ENCODE peak calls at places on chromosomes 7 and 10, in seven cellular contexts. S is small intestine, V is H1, F is fibroblast of lung, E is left ventricle myocardium inferior, L is SK-N-SH, H is upper lobe of right lung. C is an unnamed sample.
A peak's percentile ranks its signal among the peaks of the same experiment; 100 is the strongest.

GRCh38 chr7:972670-973309 is 2.6 kb downstream of the COX19 start:
- DNase-seq in F (no peak), H (no peak), L (no peak), S (peak; percentile 57), E (no peak), V (no peak), C (no peak)

GRCh38 chr7:25856056-25856780 is 295.8 kb upstream of the NFE2L3 start:
- DNase-seq in H (no peak), L (no peak), S (no peak), F (no peak), E (no peak), V (no peak), C (no peak)

GRCh38 chr7:126727930-126728331 is 524.8 kb downstream of the GRM8 start:
- DNase-seq in L (no peak), H (no peak), S (no peak), F (peak; percentile 69), E (no peak), V (no peak), C (no peak)

GRCh38 chr7:38660427-38661099 is 29.4 kb upstream of the AMPH start:
- DNase-seq in H (no peak), V (no peak), S (peak; percentile 5), E (no peak), F (peak; percentile 34), L (peak; percentile 61), C (peak; percentile 59)

GRCh38 chr7:141572175-141572574 is 21.0 kb downstream of the AGK start:
- DNase-seq in V (no peak), E (no peak), F (no peak), L (no peak), S (no peak), H (no peak), C (no peak)

GRCh38 chr10:60139798-60140566 is 233.6 kb upstream of the CCDC6 start:
- DNase-seq in H (no peak), F (peak; percentile 84), E (no peak), V (no peak), S (peak; percentile 58), L (no peak), C (no peak)

GRCh38 chr10:97297556-97298222 is 5.3 kb upstream of the ARHGAP19 start:
- DNase-seq in E (no peak), H (no peak), L (no peak), F (peak; percentile 4), V (no peak), S (peak; percentile 50), C (no peak)

GRCh38 chr7:69213882-69214281 is 384.4 kb upstream of the AUTS2 start:
- DNase-seq in E (no peak), F (peak; percentile 34), L (no peak), S (no peak), V (no peak), H (no peak), C (no peak)

GRCh38 chr10:30098624-30099023 is 39.2 kb upstream of the JCAD start:
- DNase-seq in S (no peak), H (no peak), V (no peak), F (peak; percentile 97), E (no peak), L (no peak), C (no peak)

GRCh38 chr10:81472927-81473470 is 402.0 kb upstream of the NRG3 start:
- DNase-seq in S (no peak), H (peak; percentile 55), V (no peak), L (peak; percentile 3), F (no peak), E (no peak), C (no peak)

GRCh38 chr7:29565982-29566746 is 2.5 kb downstream of the PRR15 start:
- DNase-seq in V (no peak), F (peak; percentile 4), L (peak; percentile 79), E (no peak), H (peak; percentile 75), S (peak; percentile 67), C (peak; percentile 51)

GRCh38 chr10:11921800-11922387 is 98.7 kb downstream of the PROSER2 start:
- DNase-seq in V (no peak), S (no peak), F (no peak), E (no peak), L (no peak), H (no peak), C (no peak)

GRCh38 chr10:132101529-132101928 is 35.8 kb downstream of the JAKMIP3 start:
- DNase-seq in F (no peak), S (no peak), E (no peak), H (no peak), V (no peak), L (peak; percentile 61), C (peak; percentile 79)

GRCh38 chr10:73785721-73786511 is 510 bp downstream of the ZSWIM8 start:
- DNase-seq in L (peak; percentile 59), F (peak; percentile 70), H (peak; percentile 81), E (no peak), V (no peak), S (peak; percentile 36), C (peak; percentile 83)

GRCh38 chr7:112546723-112547513 is 66.1 kb downstream of the LSMEM1 start:
- DNase-seq in F (no peak), E (no peak), S (no peak), L (peak; percentile 30), V (peak; percentile 23), H (peak; percentile 60), C (peak; percentile 19)

GRCh38 chr7:25860206-25860881 is 291.7 kb upstream of the NFE2L3 start:
- DNase-seq in F (no peak), E (no peak), L (peak; percentile 43), V (no peak), H (no peak), S (no peak), C (peak; percentile 59)

GRCh38 chr10:122304054-122304579 is 33.0 kb downstream of the BTBD16 start:
- DNase-seq in S (no peak), H (no peak), L (no peak), F (no peak), V (no peak), E (no peak), C (no peak)

GRCh38 chr7:66413379-66414114 is 208.4 kb downstream of the TPST1 start:
- DNase-seq in L (peak; percentile 100), V (peak; percentile 79), H (peak; percentile 91), S (peak; percentile 73), F (peak; percentile 81), E (peak; percentile 80), C (peak; percentile 99)

GRCh38 chr10:132926070-132926469 is 16.3 kb downstream of the CFAP46 start:
- DNase-seq in L (peak; percentile 21), S (no peak), H (peak; percentile 53), F (no peak), E (no peak), V (no peak), C (no peak)

GRCh38 chr7:87000344-87000743 is 59.1 kb downstream of the ELAPOR2 start:
- DNase-seq in H (no peak), E (no peak), L (no peak), F (no peak), S (no peak), V (no peak), C (no peak)

GRCh38 chr10:26480909-26481703 is 43.0 kb downstream of the APBB1IP start:
- DNase-seq in H (no peak), F (no peak), E (no peak), S (no peak), L (no peak), V (no peak), C (no peak)
- H3K4me3 ChIP-seq in H (no peak overlapping the region), F (no peak overlapping the region), E (no peak overlapping the region), S (no peak overlapping the region), L (no peak overlapping the region), V (no peak overlapping the region), C (no peak overlapping the region)

GRCh38 chr10:75505293-75505692 is 73.9 kb downstream of the LRMDA start:
- DNase-seq in S (no peak), L (no peak), F (no peak), V (no peak), E (no peak), H (no peak), C (no peak)
- H3K36me3 ChIP-seq in S (no peaks in the 10 kb centered on the region), L (no peaks in the 10 kb centered on the region), F (no peaks in the 10 kb centered on the region), V (no peaks in the 10 kb centered on the region), E (no peaks in the 10 kb centered on the region), H (no peaks in the 10 kb centered on the region), C (no peaks in the 10 kb centered on the region)

GRCh38 chr7:95478139-95479037 is 7.4 kb upstream of the ASB4 start:
- DNase-seq in V (no peak), S (peak; percentile 49), F (peak; percentile 79), L (no peak), H (no peak), E (no peak), C (no peak)
- H3K4me3 ChIP-seq in V (no peak overlapping the region), S (no peak overlapping the region), F (no peak overlapping the region), L (no peak overlapping the region), H (peak overlapping the region; percentile 23), E (peak overlapping the region; percentile 36), C (no peak overlapping the region)

DNA sequence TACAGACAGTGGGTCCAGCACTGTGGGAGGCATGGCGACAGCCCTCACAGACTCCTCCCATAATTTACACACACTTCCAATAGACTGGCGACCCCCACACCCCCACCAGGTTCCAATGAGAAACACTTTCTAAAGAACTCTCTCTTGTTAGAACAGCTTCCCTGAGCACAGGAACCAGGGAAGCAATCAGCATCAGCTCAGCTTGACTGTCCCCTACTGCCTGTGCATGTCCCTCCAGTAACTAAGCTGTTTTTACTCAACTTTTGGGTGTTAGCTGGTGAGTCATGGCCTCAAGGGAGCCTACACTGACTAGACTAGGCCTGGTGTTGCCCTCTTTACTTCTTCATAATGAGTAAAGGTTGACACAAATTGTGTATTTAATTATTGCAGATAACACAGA is 32.6 kb upstream of the HERPUD2 start:
- DNase-seq in F (no peak), H (no peak), V (no peak), L (no peak), S (no peak), E (no peak), C (no peak)
- H3K36me3 ChIP-seq in F (no peaks in the 10 kb centered on the region), H (no peaks in the 10 kb centered on the region), V (no peaks in the 10 kb centered on the region), L (no peaks in the 10 kb centered on the region), S (no peaks in the 10 kb centered on the region), E (no peaks in the 10 kb centered on the region), C (no peaks in the 10 kb centered on the region)